ENCODE peak calls at places on chromosomes 2 and 18, in four cellular contexts. V, T, M and C are unnamed samples.

GRCh38 chr2:231674587-231675334 is 33.6 kb upstream of the PTMA start:
- DNase-seq in V (peak; percentile 93), T (peak; percentile 53), M (peak; percentile 74), C (no peak)

GRCh38 chr18:68104036-68104435 is 587.5 kb upstream of the DSEL start:
- DNase-seq in V (no peak), T (no peak), M (no peak), C (no peak)

GRCh38 chr2:95323347-95324155 is 26.4 kb downstream of the KCNIP3 start:
- DNase-seq in V (peak; percentile 94), T (peak; percentile 37), M (no peak), C (no peak)

GRCh38 chr2:189175869-189176431 is 3.6 kb downstream of the COL5A2 start:
- DNase-seq in V (no peak), T (peak; percentile 45), M (no peak), C (no peak)

GRCh38 chr2:205766765-205767359 is 84.6 kb downstream of the NRP2 start:
- DNase-seq in V (peak; percentile 50), T (peak; percentile 77), M (peak; percentile 76), C (no peak)

GRCh38 chr18:36296591-36297418 is 708 bp upstream of the FHOD3 start:
- DNase-seq in V (peak; percentile 90), T (peak; percentile 64), M (peak; percentile 85), C (no peak)

GRCh38 chr18:21593540-21594257 is 6.8 kb downstream of the ESCO1 start:
- DNase-seq in V (no peak), T (no peak), M (no peak), C (no peak)

GRCh38 chr2:102155703-102156515 is 13.4 kb downstream of the IL1R1 start:
- DNase-seq in V (no peak), T (peak; percentile 95), M (no peak), C (no peak)

GRCh38 chr2:173355866-173356508 is 1.3 kb downstream of the CDCA7 start:
- DNase-seq in V (no peak), T (peak; percentile 31), M (no peak), C (no peak)

GRCh38 chr2:40760071-40760666 is 308.3 kb upstream of the SLC8A1 start:
- DNase-seq in V (peak; percentile 10), T (peak; percentile 62), M (no peak), C (no peak)

GRCh38 chr18:63177822-63178525 is 141.6 kb downstream of the BCL2 start:
- DNase-seq in V (peak; percentile 45), T (no peak), M (no peak), C (no peak)

GRCh38 chr2:168698959-168699358 is 103.5 kb upstream of the NOSTRIN start:
- DNase-seq in V (no peak), T (no peak), M (no peak), C (no peak)

GRCh38 chr2:60549250-60550150 is 4.0 kb downstream of the BCL11A start:
- DNase-seq in V (peak; percentile 70), T (no peak), M (peak; percentile 26), C (no peak)

GRCh38 chr2:97740590-97741182 is 27.3 kb downstream of the ZAP70 start:
- DNase-seq in V (peak; percentile 93), T (peak; percentile 34), M (no peak), C (no peak)

GRCh38 chr2:6826081-6826913 is 39.4 kb downstream of the CMPK2 start:
- DNase-seq in V (peak; percentile 64), T (peak; percentile 67), M (no peak), C (peak; percentile 60)

GRCh38 chr18:48776161-48776555 is 174.6 kb downstream of the SMAD7 start:
- DNase-seq in V (no peak), T (no peak), M (no peak), C (no peak)

GRCh38 chr18:13241083-13241892 is 22.7 kb downstream of the LDLRAD4 start:
- DNase-seq in V (peak; percentile 46), T (no peak), M (no peak), C (no peak)

GRCh38 chr2:241173557-241173956 is 14.9 kb upstream of the ANO7 start:
- DNase-seq in V (no peak), T (no peak), M (no peak), C (no peak)

GRCh38 chr2:240459401-240460242 is 24.2 kb downstream of the GPC1 start:
- DNase-seq in V (no peak), T (no peak), M (peak; percentile 27), C (no peak)

GRCh38 chr2:238693337-238694093 is 154.4 kb upstream of the TWIST2 start:
- DNase-seq in V (no peak), T (no peak), M (peak; percentile 6), C (no peak)
- H3K27me3 ChIP-seq in V (no peaks in the 10 kb centered on the region), T (no peaks in the 10 kb centered on the region), M (no peaks in the 10 kb centered on the region), C (no peaks in the 10 kb centered on the region)

DNA sequence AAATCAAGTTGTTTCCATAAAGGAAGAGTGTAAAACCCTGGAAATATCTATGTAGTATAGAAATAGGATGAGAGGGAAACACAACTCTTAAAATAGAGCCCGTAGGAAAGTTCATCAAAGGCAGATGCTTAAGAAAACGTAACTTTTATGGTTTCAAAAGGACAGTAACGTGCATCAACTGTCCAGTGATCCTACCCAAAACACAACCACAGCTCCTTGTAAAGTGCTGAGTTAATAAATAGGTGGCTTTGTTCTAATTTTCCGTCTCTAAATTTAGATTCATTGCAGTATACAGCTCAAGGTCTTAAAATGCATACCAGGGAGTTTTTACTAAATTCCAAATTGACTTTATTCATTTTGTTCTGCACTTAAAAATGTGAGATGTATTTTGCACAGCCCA is 282.1 kb upstream of the ID2 start:
- DNase-seq in V (no peak), T (no peak), M (no peak), C (no peak)
- H3K27me3 ChIP-seq in V (no peaks in the 10 kb centered on the region), T (no peaks in the 10 kb centered on the region), M (no peaks in the 10 kb centered on the region), C (no peaks in the 10 kb centered on the region)

GRCh38 chr18:78813898-78814297 is 165.7 kb upstream of the SALL3 start:
- DNase-seq in V (peak; percentile 65), T (no peak), M (no peak), C (no peak)
- H3K27me3 ChIP-seq in V (no peaks in the 10 kb centered on the region), T (no peaks in the 10 kb centered on the region), M (no peaks in the 10 kb centered on the region), C (peaks cover 5% of the 10 kb centered on the region)

GRCh38 chr18:41197967-41198366 is 757.1 kb upstream of the PIK3C3 start:
- DNase-seq in V (no peak), T (no peak), M (no peak), C (no peak)
- H3K27me3 ChIP-seq in V (no peaks in the 10 kb centered on the region), T (no peaks in the 10 kb centered on the region), M (no peaks in the 10 kb centered on the region), C (no peaks in the 10 kb centered on the region)

GRCh38 chr2:183037660-183038340 is 457 bp downstream of the NCKAP1 start:
- DNase-seq in V (peak; percentile 71), T (no peak), M (no peak), C (no peak)

GRCh38 chr2:183040604-183041003 is 2.3 kb upstream of the NCKAP1 start:
- DNase-seq in V (no peak), T (no peak), M (no peak), C (no peak)

GRCh38 chr2:183035954-183036669 is 2.1 kb downstream of the NCKAP1 start:
- DNase-seq in V (no peak), T (no peak), M (no peak), C (no peak)

GRCh38 chr2:183037281-183037659 is 987 bp downstream of the NCKAP1 start:
- DNase-seq in V (no peak), T (peak; percentile 59), M (no peak), C (no peak)

DNA sequence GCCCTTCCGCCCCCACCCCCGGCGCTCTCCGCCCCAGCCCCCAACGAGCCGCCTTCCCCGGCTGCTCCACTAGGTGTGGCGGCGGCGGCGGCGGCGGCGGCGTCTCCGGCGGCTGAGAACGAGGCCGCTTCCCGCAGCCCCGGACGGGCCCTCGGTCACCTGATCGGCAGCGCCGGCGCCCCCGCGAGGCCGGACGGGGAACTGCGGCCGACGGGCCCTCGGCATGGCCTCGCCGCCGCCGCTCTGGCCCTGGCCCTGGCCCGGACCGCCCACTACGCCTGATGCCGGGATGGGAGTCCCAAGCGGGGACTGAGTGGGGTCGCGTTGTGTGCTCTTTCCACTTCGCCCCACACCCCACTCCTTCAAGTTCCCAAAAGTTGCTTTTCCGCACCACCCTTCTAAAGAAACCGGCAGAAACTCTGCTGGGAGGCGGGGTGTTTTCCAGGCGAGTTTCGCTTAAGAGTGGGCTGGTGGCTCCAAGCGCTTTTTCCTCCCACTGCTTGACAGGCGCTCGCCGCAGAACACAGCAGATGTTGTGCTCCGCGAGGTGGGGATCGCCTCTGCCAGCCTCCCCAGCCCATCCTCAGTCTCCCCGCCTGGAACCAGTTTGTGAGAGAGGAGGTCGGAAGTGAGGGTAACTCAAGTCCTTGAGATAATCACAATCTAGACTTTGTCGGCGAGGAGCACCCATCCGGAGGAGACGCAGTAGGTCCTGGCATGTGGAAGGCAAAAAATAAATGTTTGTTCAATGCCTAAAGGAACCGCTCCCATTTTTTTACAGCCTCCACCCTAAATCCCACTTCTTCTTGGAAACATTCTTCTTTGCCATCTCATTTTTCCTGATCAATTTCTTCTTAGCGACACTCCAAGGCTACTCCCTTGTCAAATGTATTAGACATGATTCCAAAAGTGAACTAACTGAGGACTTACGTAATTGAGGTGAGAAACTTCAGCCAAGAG is at the start of gene NCKAP1:
- DNase-seq in V (peak; percentile 94), T (peak; percentile 81), M (peak; percentile 95), C (no peak)
- H3K27me3 ChIP-seq in V (peaks cover 1% of the 10 kb centered on the region), T (no peaks in the 10 kb centered on the region), M (no peaks in the 10 kb centered on the region), C (no peaks in the 10 kb centered on the region)

GRCh38 chr2:118216224-118216623 is 128.0 kb downstream of the INSIG2 start:
- DNase-seq in V (no peak), T (no peak), M (no peak), C (no peak)
- H3K27me3 ChIP-seq in V (no peaks in the 10 kb centered on the region), T (no peaks in the 10 kb centered on the region), M (no peaks in the 10 kb centered on the region), C (no peaks in the 10 kb centered on the region)